ENCODE peak calls at places on chromosomes 5 and 9, in nine cellular contexts. L is kidney, A is psoas muscle, D is osteoblast, G is coronary artery, J is left lung, S is right lobe of liver, I is neuronal stem cell, W is cardiac fibroblast. B is an unnamed sample.

GRCh38 chr9:13860019-13860418 is 453.9 kb downstream of the NFIB start:
- DNase-seq in G (no peak), L (no peak), W (peak), S (no peak), J (no peak), I (no peak), A (no peak), D (peak), B (no peak)

GRCh38 chr9:33718987-33719386 is 76.4 kb upstream of the PRSS3 start:
- DNase-seq in I (no peak), D (peak), W (peak), L (peak), G (no peak), A (peak), J (no peak), S (no peak), B (no peak)

GRCh38 chr5:67149057-67149634 is 47.5 kb downstream of the CD180 start:
- DNase-seq in S (no peak), J (no peak), I (no peak), G (no peak), L (no peak), W (no peak), D (no peak), A (no peak), B (no peak)

GRCh38 chr5:7957329-7957728 is 88.4 kb downstream of the MTRR start:
- DNase-seq in W (no peak), L (no peak), G (no peak), J (no peak), I (no peak), A (no peak), D (no peak), S (no peak), B (no peak)

GRCh38 chr5:54760182-54760935 is 225.0 kb downstream of the ESM1 start:
- DNase-seq in D (peak), W (peak), I (no peak), J (no peak), G (no peak), A (no peak), S (no peak), L (no peak), B (no peak)

GRCh38 chr5:36444582-36444999 is 142.9 kb upstream of the RANBP3L start:
- DNase-seq in S (no peak), W (peak), G (no peak), L (no peak), A (no peak), D (peak), I (no peak), J (no peak), B (no peak)

GRCh38 chr5:142601432-142601831 is 84.5 kb downstream of the FGF1 start:
- DNase-seq in A (no peak), G (no peak), I (no peak), D (no peak), S (no peak), J (no peak), L (no peak), W (no peak), B (no peak)

GRCh38 chr9:112046181-112046580 is 128.9 kb downstream of the SUSD1 start:
- DNase-seq in A (no peak), G (no peak), L (no peak), W (no peak), I (no peak), J (no peak), D (no peak), S (no peak), B (no peak)

GRCh38 chr5:149166128-149166527 is 24.8 kb downstream of the ABLIM3 start:
- DNase-seq in J (no peak), D (no peak), G (no peak), A (peak), S (no peak), I (no peak), W (peak), L (no peak), B (no peak)

GRCh38 chr5:74787424-74787823 is 20.4 kb downstream of the NSA2 start:
- DNase-seq in S (no peak), A (no peak), I (no peak), W (no peak), J (no peak), D (no peak), L (no peak), G (no peak), B (no peak)

GRCh38 chr5:3526551-3527185 is 69.0 kb upstream of the IRX1 start:
- DNase-seq in J (no peak), I (no peak), G (no peak), D (no peak), S (no peak), W (no peak), A (no peak), L (no peak), B (no peak)

GRCh38 chr5:132526290-132526973 is 16.9 kb downstream of the IL5 start:
- DNase-seq in D (peak), L (no peak), S (no peak), W (peak), I (peak), J (no peak), A (no peak), G (no peak), B (no peak)

GRCh38 chr5:146301666-146302065 is 37.0 kb upstream of the POU4F3 start:
- DNase-seq in W (no peak), S (no peak), L (no peak), J (no peak), G (no peak), A (no peak), I (no peak), D (no peak), B (no peak)

GRCh38 chr5:138905541-138905940 is 30.4 kb upstream of the LRRTM2 start:
- DNase-seq in I (no peak), A (no peak), W (no peak), S (no peak), G (no peak), J (no peak), L (no peak), D (peak), B (peak)

GRCh38 chr5:176609724-176610429 is at the start of gene GPRIN1:
- DNase-seq in W (peak), D (peak), I (peak), L (no peak), A (peak), S (no peak), J (peak), G (no peak), B (no peak)

GRCh38 chr5:30100929-30101328 is 1092.6 kb upstream of the CDH6 start:
- DNase-seq in I (no peak), A (no peak), L (no peak), G (no peak), D (no peak), S (no peak), J (no peak), W (no peak), B (no peak)

GRCh38 chr9:5478214-5478613 is 27.9 kb downstream of the CD274 start:
- DNase-seq in S (no peak), I (no peak), A (no peak), G (no peak), W (no peak), D (no peak), L (no peak), J (no peak), B (no peak)

GRCh38 chr5:20608567-20608966 is 620.6 kb upstream of the CDH18 start:
- DNase-seq in A (no peak), D (no peak), S (no peak), J (no peak), L (no peak), W (no peak), G (no peak), I (no peak), B (no peak)

GRCh38 chr5:63145167-63145566 is 566.5 kb downstream of the LRRC70 start:
- DNase-seq in S (peak), I (no peak), J (no peak), A (peak), L (no peak), W (peak), G (no peak), D (no peak), B (no peak)

GRCh38 chr9:35686222-35687203 is 3.2 kb downstream of the TPM2 start:
- DNase-seq in W (peak), S (no peak), J (no peak), D (peak), G (no peak), A (no peak), I (no peak), L (no peak), B (no peak)

GRCh38 chr9:114925039-114925438 is 5.4 kb downstream of the TNFSF8 start:
- DNase-seq in W (no peak), D (no peak), S (no peak), G (no peak), I (no peak), J (no peak), A (no peak), L (no peak), B (no peak)

GRCh38 chr9:93588641-93589609 is 12.5 kb downstream of the PHF2 start:
- DNase-seq in I (no peak), L (no peak), S (no peak), D (no peak), G (peak), J (no peak), W (no peak), A (no peak), B (no peak)

GRCh38 chr9:136701665-136702048 is 10.7 kb upstream of the DIPK1B start:
- DNase-seq in J (no peak), A (no peak), S (no peak), W (no peak), G (no peak), D (no peak), I (no peak), L (no peak), B (no peak)

GRCh38 chr9:76883341-76883740 is 22.6 kb downstream of the PRUNE2 start:
- DNase-seq in J (no peak), L (no peak), I (no peak), G (no peak), S (no peak), W (no peak), A (no peak), D (no peak), B (no peak)

DNA sequence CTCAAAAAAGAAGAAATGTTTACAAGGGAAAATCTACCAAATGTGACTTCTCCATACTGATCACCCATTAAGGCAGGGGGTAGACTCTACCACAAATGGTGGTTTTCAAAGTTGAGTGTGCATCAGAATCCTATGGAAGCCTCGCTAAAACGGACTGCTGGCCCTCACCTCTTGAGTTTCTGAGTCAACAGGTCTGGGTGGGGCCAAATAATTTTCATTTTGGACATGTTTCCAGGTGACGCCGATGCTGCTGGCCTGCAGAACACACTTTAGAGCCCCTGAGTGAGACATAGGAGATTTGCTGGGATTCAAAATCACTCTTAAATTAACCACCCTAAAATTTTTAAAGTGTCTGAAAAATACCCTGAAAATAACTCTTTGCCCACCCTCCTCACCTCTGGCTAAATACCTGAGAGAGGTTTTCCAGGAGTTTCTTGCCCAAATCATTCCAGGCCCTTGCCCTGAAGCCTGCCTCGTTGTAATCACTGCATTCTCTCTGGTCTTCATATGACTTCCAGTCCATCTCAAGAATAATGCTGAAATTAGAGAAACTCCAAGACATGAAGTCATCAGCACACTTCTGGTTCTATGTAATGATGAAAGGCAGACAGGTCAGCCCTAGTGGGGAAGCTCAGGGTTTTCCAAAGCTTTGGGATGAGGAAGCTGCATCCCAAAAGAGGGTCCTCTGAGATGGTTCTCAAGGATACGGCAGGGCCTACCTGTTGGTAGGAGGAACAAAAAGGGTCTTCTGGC is 18.2 kb downstream of the C9orf152 start:
- DNase-seq in D (no peak), W (no peak), S (no peak), I (no peak), G (no peak), L (no peak), A (no peak), J (no peak), B (no peak)
- H3K4me3 ChIP-seq in D (no peak), W (no peak), S (no peak), I (no peak), G (no peak), L (no peak), A (no peak), J (no peak), B (no peak)

GRCh38 chr5:137148656-137149055 is 350.5 kb downstream of the SPOCK1 start:
- DNase-seq in W (no peak), G (no peak), J (no peak), I (no peak), D (no peak), S (no peak), L (no peak), A (no peak), B (no peak)
- H3K4me3 ChIP-seq in W (no peak), G (no peak), J (no peak), I (no peak), D (no peak), S (no peak), L (no peak), A (no peak), B (no peak)

DNA sequence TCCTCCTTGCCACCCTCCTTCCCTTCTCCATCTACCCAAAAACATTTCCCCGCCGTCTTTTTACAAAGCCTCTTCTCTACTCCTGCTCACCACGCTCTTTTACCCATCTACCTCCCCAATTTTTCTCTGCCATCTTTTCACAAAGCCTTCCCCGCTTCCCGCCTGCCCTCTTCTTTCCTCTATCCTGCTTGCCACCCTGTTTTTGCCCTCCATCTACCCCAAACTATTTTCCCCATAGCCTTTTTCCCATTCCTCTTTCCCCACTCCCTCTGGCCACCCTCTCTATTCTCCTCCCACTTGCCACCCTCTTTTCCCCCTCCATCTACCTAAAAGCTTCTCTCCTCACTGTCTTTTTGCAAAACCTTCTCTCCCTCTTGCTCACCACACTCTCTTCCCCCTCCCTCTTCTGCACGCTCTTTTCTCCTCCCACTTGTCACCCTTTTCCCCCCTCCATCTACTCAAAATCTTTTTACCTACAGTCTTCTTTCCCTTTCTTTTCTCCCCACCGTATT is 19.4 kb upstream of the TRIM52 start:
- DNase-seq in A (no peak), D (no peak), L (no peak), J (no peak), S (no peak), W (no peak), G (no peak), I (no peak), B (no peak)
- H3K4me3 ChIP-seq in A (no peak), D (no peak), L (no peak), J (no peak), S (no peak), W (no peak), G (no peak), I (peak), B (no peak)

GRCh38 chr9:109134167-109134578 is 14.4 kb upstream of the TMEM245 start:
- DNase-seq in J (no peak), I (no peak), W (no peak), L (no peak), G (no peak), A (no peak), S (no peak), D (no peak), B (no peak)
- H3K4me3 ChIP-seq in J (no peak), I (no peak), W (no peak), L (no peak), G (no peak), A (no peak), S (no peak), D (no peak), B (no peak)

GRCh38 chr5:79025054-79025465 is 40.0 kb upstream of the ARSB start:
- DNase-seq in G (no peak), D (peak), I (peak), L (peak), A (peak), S (peak), J (peak), W (peak), B (peak)
- H3K4me3 ChIP-seq in G (peak), D (peak), I (peak), L (peak), A (peak), S (no peak), J (no peak), W (peak), B (peak)

GRCh38 chr5:64632251-64632650 is 58.1 kb upstream of the SHISAL2B start:
- DNase-seq in J (no peak), L (no peak), A (no peak), I (no peak), D (no peak), S (no peak), W (no peak), G (no peak), B (no peak)

GRCh38 chr5:64637837-64638443 is 52.4 kb upstream of the SHISAL2B start:
- DNase-seq in J (no peak), L (no peak), G (no peak), S (no peak), D (no peak), A (no peak), W (no peak), I (no peak), B (no peak)

GRCh38 chr5:64637144-64637543 is 53.2 kb upstream of the SHISAL2B start:
- DNase-seq in A (no peak), W (no peak), S (no peak), L (no peak), D (no peak), J (no peak), I (no peak), G (no peak), B (no peak)

DNA sequence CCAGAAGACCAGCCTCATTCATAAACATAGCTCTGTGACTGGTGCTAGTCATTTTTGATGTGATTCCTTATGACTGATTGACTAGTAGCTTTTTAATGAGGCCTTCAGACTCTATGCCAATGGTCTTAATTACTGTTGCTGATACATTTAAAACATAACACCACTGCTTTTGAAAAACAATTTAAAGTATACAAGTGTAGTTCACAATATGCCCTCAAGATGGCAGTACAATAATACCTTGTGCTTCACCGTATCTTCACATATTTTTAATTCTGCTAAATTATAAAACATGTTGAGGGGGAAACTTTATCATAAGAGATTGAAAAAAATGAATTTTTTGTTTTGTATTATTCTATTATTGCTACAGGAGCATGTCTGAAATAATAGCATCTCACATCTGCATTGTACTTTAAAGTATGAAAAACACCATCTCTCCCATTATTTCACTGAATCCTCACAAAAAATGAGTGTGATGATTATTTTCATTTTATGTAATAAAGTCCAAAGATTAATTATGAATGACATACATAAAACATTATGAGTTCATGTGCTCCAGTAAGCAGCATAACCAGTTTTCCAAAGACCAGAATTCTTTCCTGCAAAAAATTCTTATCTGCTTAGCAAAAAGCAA is 55.1 kb upstream of the SHISAL2B start:
- DNase-seq in G (no peak), W (peak), A (no peak), D (no peak), L (no peak), I (peak), J (no peak), S (no peak), B (no peak)
- H3K4me3 ChIP-seq in G (no peak), W (no peak), A (no peak), D (no peak), L (no peak), I (no peak), J (no peak), S (no peak), B (no peak)

GRCh38 chr9:72826954-72827953 is 125.6 kb downstream of the ALDH1A1 start:
- DNase-seq in G (no peak), S (no peak), I (no peak), W (peak), L (no peak), A (no peak), D (no peak), J (no peak), B (no peak)
- H3K4me3 ChIP-seq in G (no peak), S (no peak), I (no peak), W (no peak), L (no peak), A (no peak), D (no peak), J (no peak), B (no peak)

GRCh38 chr9:129550199-129550839 is 70.6 kb downstream of the C9orf50 start:
- DNase-seq in A (peak), D (peak), L (peak), S (peak), J (peak), G (peak), I (no peak), W (peak), B (no peak)
- H3K4me3 ChIP-seq in A (peak), D (peak), L (peak), S (peak), J (peak), G (peak), I (peak), W (peak), B (peak)

GRCh38 chr9:116683535-116683934 is 3.6 kb upstream of the TRIM32 start:
- DNase-seq in A (no peak), J (no peak), G (no peak), W (no peak), I (no peak), L (no peak), D (no peak), S (no peak), B (no peak)
- H3K4me3 ChIP-seq in A (no peak), J (no peak), G (no peak), W (no peak), I (no peak), L (no peak), D (no peak), S (no peak), B (no peak)

GRCh38 chr5:141392429-141393198 is at the start of gene PCDHGA8:
- DNase-seq in S (no peak), L (no peak), I (no peak), D (no peak), W (no peak), J (no peak), A (no peak), G (no peak), B (no peak)

GRCh38 chr5:141393267-141393666 is 834 bp downstream of the PCDHGA8 start:
- DNase-seq in A (no peak), G (no peak), L (no peak), J (no peak), S (no peak), D (no peak), W (no peak), I (no peak), B (no peak)

GRCh38 chr5:141384471-141385267 is 2.1 kb downstream of the PCDHGA7 start:
- DNase-seq in D (no peak), L (peak), A (no peak), S (no peak), G (no peak), J (no peak), I (no peak), W (no peak), B (no peak)

GRCh38 chr5:141388661-141389060 is 1.2 kb downstream of the PCDHGB4 start:
- DNase-seq in W (no peak), D (no peak), S (no peak), J (no peak), L (no peak), I (no peak), A (no peak), G (no peak), B (no peak)

GRCh38 chr5:141389153-141390042 is 1.9 kb downstream of the PCDHGB4 start:
- DNase-seq in W (no peak), G (no peak), S (no peak), A (no peak), I (no peak), L (no peak), J (no peak), D (no peak), B (no peak)
- H3K4me3 ChIP-seq in W (no peak), G (peak), S (no peak), A (no peak), I (no peak), L (no peak), J (no peak), D (peak), B (no peak)